ENCODE peak calls at places on chromosome 19, in six cellular contexts. R is sigmoid colon, Z is heart left ventricle, X is tibial nerve, B is ovary, I is A549. Y is an unnamed sample. For H3K9me3, the result is how much of the 10 kb centered on the place peaks cover.

GRCh38 chr19:55231391-55232283 is 3.1 kb upstream of the TMEM86B start:
- DNase-seq in B (no peak), R (peak), I (no peak), Z (no peak), X (no peak), Y (no peak)

GRCh38 chr19:34654796-34655195 is 22.2 kb downstream of the SCGB2B2 start:
- DNase-seq in Z (no peak), B (no peak), I (no peak), X (no peak), R (no peak), Y (no peak)

GRCh38 chr19:3366761-3367571 is 583 bp downstream of the NFIC start:
- DNase-seq in I (no peak), B (peak), X (no peak), R (peak), Z (peak), Y (no peak)

GRCh38 chr19:35088514-35088913 is 27.1 kb upstream of the FXYD3 start:
- DNase-seq in X (no peak), R (no peak), Z (no peak), B (no peak), I (peak), Y (no peak)

GRCh38 chr19:56637976-56638555 is 4.9 kb upstream of the SMIM17 start:
- DNase-seq in R (no peak), I (peak), X (no peak), B (peak), Z (peak), Y (no peak)

GRCh38 chr19:34926685-34927375 is at the start of gene ZNF30:
- DNase-seq in X (peak), Z (peak), I (peak), R (peak), B (peak), Y (peak)

GRCh38 chr19:45615795-45616708 is 14.0 kb upstream of the GPR4 start:
- DNase-seq in X (peak), Z (peak), B (peak), I (peak), R (peak), Y (no peak)

GRCh38 chr19:33788676-33789075 is 8.0 kb upstream of the KCTD15 start:
- DNase-seq in I (no peak), B (no peak), X (no peak), R (no peak), Z (no peak), Y (no peak)

GRCh38 chr19:38812841-38813320 is at the start of gene LGALS4:
- DNase-seq in X (no peak), R (no peak), B (no peak), I (peak), Z (no peak), Y (no peak)

GRCh38 chr19:18683109-18683954 is at the start of gene CRTC1:
- DNase-seq in X (peak), I (peak), B (peak), Z (peak), R (peak), Y (peak)

GRCh38 chr19:41682437-41682836 is 5.6 kb downstream of the CEACAM7 start:
- DNase-seq in B (no peak), R (no peak), I (no peak), X (no peak), Z (no peak), Y (no peak)

GRCh38 chr19:56091066-56091490 is 30.0 kb downstream of the ZNF787 start:
- DNase-seq in I (peak), B (no peak), R (no peak), Z (no peak), X (no peak), Y (no peak)

GRCh38 chr19:45098521-45099464 is 5.8 kb downstream of the PPP1R37 start:
- DNase-seq in Z (peak), X (no peak), B (peak), R (no peak), I (no peak), Y (no peak)

GRCh38 chr19:12749938-12750521 is 1.6 kb upstream of the BEST2 start:
- DNase-seq in B (no peak), X (no peak), R (no peak), Z (no peak), I (no peak), Y (no peak)

GRCh38 chr19:3979674-3980352 is 5.5 kb downstream of the EEF2 start:
- DNase-seq in X (no peak), Z (no peak), B (peak), R (peak), I (no peak), Y (no peak)

GRCh38 chr19:41427647-41428480 is 690 bp upstream of the B3GNT8 start:
- DNase-seq in X (peak), R (no peak), I (no peak), Z (peak), B (peak), Y (no peak)

GRCh38 chr19:49907745-49908446 is 11.2 kb upstream of the IL4I1 start:
- DNase-seq in Z (no peak), I (no peak), R (no peak), X (no peak), B (no peak), Y (no peak)

GRCh38 chr19:17985037-17985818 is 18.3 kb downstream of the KCNN1 start:
- DNase-seq in R (no peak), B (no peak), I (peak), X (no peak), Z (no peak), Y (no peak)

GRCh38 chr19:21468791-21469190 is 36.6 kb upstream of the ZNF429 start:
- DNase-seq in B (no peak), Z (no peak), R (no peak), I (no peak), X (no peak), Y (no peak)

GRCh38 chr19:24101459-24102122 is 14.6 kb downstream of the ZNF254 start:
- DNase-seq in Z (no peak), I (no peak), B (no peak), R (no peak), X (no peak), Y (no peak)

GRCh38 chr19:18481505-18482222 is 40.2 kb downstream of the ELL start:
- DNase-seq in I (no peak), X (no peak), B (no peak), R (no peak), Z (no peak), Y (no peak)

GRCh38 chr19:49701271-49701786 is 10.4 kb downstream of the CPT1C start:
- DNase-seq in Z (no peak), X (no peak), B (no peak), R (no peak), I (no peak), Y (no peak)

GRCh38 chr19:13058951-13059660 is 43.6 kb downstream of the LYL1 start:
- DNase-seq in X (no peak), B (no peak), R (no peak), I (no peak), Z (no peak), Y (no peak)

GRCh38 chr19:40465025-40465780 is at the start of gene BLVRB:
- DNase-seq in X (no peak), B (no peak), I (peak), Z (no peak), R (no peak), Y (no peak)

GRCh38 chr19:13040916-13041292 is 45.6 kb downstream of the NFIX start:
- DNase-seq in B (no peak), R (no peak), Z (no peak), X (no peak), I (no peak), Y (no peak)

GRCh38 chr19:39064405-39064804 is 19.8 kb upstream of the ACP7 start:
- DNase-seq in Z (no peak), B (no peak), X (no peak), I (no peak), R (no peak), Y (no peak)

GRCh38 chr19:16876904-16877361 is 11.9 kb upstream of the F2RL3 start:
- DNase-seq in I (no peak), R (no peak), X (no peak), Z (no peak), B (no peak), Y (no peak)

GRCh38 chr19:3407556-3408516 is 41.5 kb downstream of the NFIC start:
- DNase-seq in X (no peak), Z (peak), B (peak), R (peak), I (no peak), Y (no peak)

GRCh38 chr19:51164215-51164614 is 22.1 kb downstream of the SIGLEC7 start:
- DNase-seq in X (no peak), I (no peak), B (no peak), Z (no peak), R (no peak), Y (no peak)

GRCh38 chr19:18058208-18059009 is 28.3 kb downstream of the IL12RB1 start:
- DNase-seq in X (peak), I (peak), B (peak), Z (peak), R (peak), Y (peak)

GRCh38 chr19:12872941-12873890 is 8.0 kb downstream of the DNASE2 start:
- DNase-seq in R (no peak), B (peak), X (no peak), I (peak), Z (peak), Y (no peak)

GRCh38 chr19:40090256-40091204 is at the start of gene ZNF780A:
- DNase-seq in R (peak), X (peak), B (peak), Z (peak), I (peak), Y (peak)

GRCh38 chr19:38544569-38545315 is 73.0 kb downstream of the MAP4K1 start:
- DNase-seq in R (no peak), Z (no peak), B (no peak), I (no peak), X (no peak), Y (no peak)

GRCh38 chr19:29644179-29644578 is 21.1 kb upstream of the PLEKHF1 start:
- DNase-seq in B (peak), I (no peak), X (no peak), Z (no peak), R (no peak), Y (no peak)

GRCh38 chr19:4589579-4590410 is 30.3 kb upstream of the SEMA6B start:
- DNase-seq in R (no peak), B (no peak), Z (peak), I (no peak), X (no peak), Y (no peak)

GRCh38 chr19:18488838-18489626 is 32.8 kb downstream of the ELL start:
- DNase-seq in B (peak), R (no peak), X (no peak), Z (peak), I (peak), Y (no peak)

GRCh38 chr19:40592170-40592569 is 9.0 kb upstream of the LTBP4 start:
- DNase-seq in I (peak), X (no peak), R (no peak), B (no peak), Z (no peak), Y (no peak)

GRCh38 chr19:40907968-40908735 is 26.1 kb upstream of the CYP2A7 start:
- DNase-seq in X (no peak), Z (no peak), B (peak), I (no peak), R (no peak), Y (no peak)

DNA sequence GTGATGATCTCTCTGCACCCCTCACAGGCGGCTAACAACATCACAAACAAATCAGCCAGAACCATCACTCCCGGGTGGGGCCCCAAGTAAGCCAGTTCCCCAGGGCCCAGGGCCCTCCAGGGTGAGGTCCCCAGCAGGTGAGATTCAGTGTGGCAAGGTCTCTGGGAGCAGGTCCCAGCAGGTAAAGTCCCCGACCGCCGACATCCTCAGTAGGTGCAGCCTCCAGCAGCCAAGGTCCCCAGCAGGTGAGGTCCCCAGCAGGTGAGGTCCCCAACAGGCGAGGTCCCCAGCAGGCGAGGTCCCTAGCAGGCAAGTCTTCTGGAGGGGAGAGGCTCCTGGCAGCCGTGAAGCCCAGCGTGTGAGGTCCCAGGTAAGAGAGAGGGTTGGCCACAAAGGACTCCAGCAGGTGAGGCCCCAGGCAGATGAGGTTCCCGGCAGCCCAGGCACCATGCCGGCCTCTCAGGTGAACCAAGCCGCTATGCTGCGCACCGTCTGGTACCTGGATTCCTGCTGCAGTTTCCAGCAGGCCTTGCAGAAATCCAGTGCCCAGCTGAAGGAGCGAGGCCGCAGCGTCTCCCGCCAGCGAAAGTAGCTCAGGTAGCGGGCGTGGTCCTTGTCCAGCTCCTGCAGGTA is 3.9 kb upstream of the FUT6 start:
- DNase-seq in R (no peak), X (no peak), I (no peak), B (no peak), Z (no peak), Y (no peak)
- H3K9me3 ChIP-seq in R (under half), X (under half), I (under half), B (under half), Z (under half), Y (under half)

DNA sequence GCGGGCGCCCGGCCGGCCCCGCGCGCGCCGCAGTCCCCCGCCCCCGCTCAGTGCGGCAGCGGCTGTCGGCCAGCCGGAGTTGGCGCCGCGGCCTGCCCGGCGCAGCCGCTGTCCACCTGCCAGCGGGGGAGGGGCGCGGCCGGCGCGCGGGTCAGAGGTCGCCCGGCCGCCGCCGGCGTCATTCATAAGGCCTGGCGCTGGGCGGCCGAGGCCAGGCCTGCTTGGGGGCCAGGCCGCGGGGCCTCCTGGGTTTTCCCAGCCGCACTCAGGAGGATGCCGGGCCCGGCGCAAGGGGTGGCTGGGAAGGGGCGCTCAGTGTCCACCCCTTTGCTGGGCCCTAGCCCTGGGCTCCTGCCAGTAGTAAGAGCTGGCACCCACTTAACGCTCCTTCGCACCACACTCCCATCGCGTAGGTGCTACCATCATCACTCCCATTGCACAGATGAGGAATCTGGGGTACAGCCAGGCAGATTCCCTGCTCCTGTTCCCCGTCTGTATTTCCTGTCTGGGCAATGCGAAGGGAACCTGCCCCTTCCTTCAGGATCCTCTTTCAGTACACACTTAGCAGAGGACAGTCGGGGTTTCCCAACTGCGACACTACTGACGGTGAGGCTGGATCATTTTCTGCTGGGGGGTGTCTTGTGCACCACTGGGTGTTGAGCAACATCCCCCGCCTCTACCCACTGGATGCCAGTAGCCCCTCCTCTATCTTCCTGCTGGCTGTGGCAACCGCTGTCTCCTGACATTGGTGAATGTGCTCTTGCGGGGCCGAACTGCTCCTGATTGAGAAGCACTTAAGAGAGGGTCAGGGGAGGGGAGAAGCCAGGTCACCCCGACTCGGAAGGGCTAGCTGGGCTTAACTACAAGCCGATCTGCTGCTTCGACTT is 846 bp upstream of the PRKACA start:
- DNase-seq in R (peak), B (peak), I (no peak), X (peak), Z (peak), Y (peak)
- TF ChIP-seq POLR2A in R (peak), B (peak), I (no peak), X (peak), Z (peak), Y (no peak)

GRCh38 chr19:15249912-15250634 is 17.8 kb upstream of the EPHX3 start:
- DNase-seq in X (no peak), Z (peak), I (peak), B (peak), R (peak), Y (no peak)

GRCh38 chr19:15250635-15250993 is 18.4 kb upstream of the EPHX3 start:
- DNase-seq in B (no peak), X (no peak), Z (no peak), I (no peak), R (no peak), Y (no peak)

GRCh38 chr19:15251749-15252397 is 19.6 kb upstream of the EPHX3 start:
- DNase-seq in R (peak), I (peak), X (peak), Z (peak), B (peak), Y (no peak)

GRCh38 chr19:15252398-15253018 is 20.3 kb upstream of the EPHX3 start:
- DNase-seq in R (no peak), X (no peak), Z (no peak), B (no peak), I (peak), Y (no peak)

DNA sequence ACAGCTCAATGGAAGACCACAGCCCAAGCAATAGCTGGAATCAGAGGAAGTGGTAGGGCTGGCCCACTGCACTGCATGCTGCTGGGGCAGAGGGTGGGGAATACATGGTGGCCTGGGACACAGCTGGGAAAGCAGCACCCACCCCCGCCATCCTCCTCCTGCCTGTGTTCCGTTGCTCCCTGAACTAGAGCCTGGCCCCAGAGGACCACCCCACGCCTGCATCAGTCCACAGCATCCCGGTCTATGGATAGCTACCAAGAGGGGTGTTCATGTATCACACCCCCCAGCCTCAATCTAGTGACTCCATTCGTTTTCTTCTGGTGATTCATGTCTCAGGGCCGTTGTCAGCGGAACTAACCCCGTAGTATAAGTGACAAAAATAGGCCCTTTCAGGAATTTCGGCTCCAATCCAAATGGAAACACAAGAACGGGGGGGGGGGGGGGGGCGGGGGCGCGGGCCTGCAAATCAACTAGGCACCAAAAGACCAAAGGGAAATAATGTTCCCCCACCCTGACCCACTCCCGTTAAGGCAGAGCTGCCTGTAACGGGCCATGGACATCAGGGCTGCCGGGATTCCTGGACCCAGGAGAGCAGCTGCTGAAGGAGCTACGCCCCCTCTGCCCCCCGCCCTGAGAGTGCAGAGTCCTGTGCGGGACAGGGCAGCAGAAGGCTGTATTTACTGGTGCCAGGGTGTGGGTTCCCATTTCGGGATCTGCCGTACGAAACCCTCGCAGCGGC is 18.9 kb upstream of the EPHX3 start:
- DNase-seq in B (no peak), Z (peak), R (no peak), X (no peak), I (no peak), Y (no peak)
- H3K27ac ChIP-seq in B (peak), Z (peak), R (peak), X (peak), I (peak), Y (peak)

GRCh38 chr19:58243351-58243750 is 14.6 kb downstream of the ZNF544 start:
- DNase-seq in Z (no peak), X (no peak), R (no peak), B (no peak), I (no peak), Y (no peak)
- H3K9me3 ChIP-seq in Z (half or more), X (under half), R (half or more), B (under half), I (half or more), Y (under half)

DNA sequence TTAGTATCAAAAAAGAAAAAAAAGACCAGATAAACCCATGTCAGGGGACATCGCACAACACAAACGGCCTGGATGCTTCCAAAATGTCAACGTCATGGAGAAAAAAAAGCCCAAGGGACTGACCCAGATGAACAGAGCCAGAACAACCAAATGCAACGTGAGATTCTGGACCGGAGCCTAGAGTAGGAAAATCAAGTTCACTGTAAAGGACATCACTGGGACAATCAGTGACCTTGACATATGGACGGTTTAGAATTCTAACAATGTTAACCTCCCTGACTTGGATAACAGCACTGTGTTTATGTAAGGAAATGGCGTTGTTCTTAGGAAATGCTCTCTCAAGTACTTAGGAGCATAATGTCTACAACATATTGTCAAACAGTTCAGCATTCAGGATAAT is 15.1 kb upstream of the EMP3 start:
- DNase-seq in X (no peak), Z (no peak), R (no peak), I (no peak), B (no peak), Y (no peak)
- TF ChIP-seq POLR2A in X (no peak), Z (no peak), R (no peak), I (no peak), B (no peak), Y (no peak)

GRCh38 chr19:10499550-10500246 is 3.5 kb downstream of the KEAP1 start:
- DNase-seq in X (no peak), R (no peak), I (peak), B (no peak), Z (no peak), Y (no peak)
- H3K27ac ChIP-seq in X (no peak), R (peak), I (no peak), B (no peak), Z (no peak), Y (peak)

DNA sequence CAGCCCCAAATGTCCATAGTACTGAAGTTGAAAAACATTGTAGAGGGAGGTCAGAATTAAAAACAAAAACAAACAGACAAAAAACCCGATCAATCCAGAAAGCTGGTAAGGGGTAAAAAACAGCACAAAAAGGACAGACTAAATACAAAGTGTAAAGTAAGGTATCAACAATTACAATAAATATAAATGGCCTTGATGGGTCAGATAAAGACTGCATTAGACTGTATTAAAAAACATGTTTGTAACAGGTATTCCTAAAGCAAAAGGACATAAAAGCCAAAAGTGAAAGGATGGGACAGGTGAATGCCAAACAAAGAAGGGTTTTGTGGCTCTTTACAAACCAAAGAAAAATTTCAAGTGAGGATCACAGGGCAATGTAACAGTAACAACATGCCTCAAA is 16.3 kb downstream of the ZNF329 start:
- DNase-seq in I (no peak), B (no peak), Z (no peak), R (no peak), X (no peak), Y (no peak)
- H3K9me3 ChIP-seq in I (half or more), B (under half), Z (half or more), R (half or more), X (under half), Y (under half)

GRCh38 chr19:2050991-2051770 is at the start of gene MKNK2:
- DNase-seq in X (peak), R (peak), I (peak), B (peak), Z (peak), Y (peak)
- TF ChIP-seq POLR2A in X (peak), R (peak), I (peak), B (peak), Z (peak), Y (no peak)